ENCODE peak calls at places on chromosome 11, in eight cellular contexts. T is fibroblast of mammary gland, V is transverse colon, O is heart left ventricle, L is stomach, I is Karpas-422, M is H1, Q is neural progenitor cell. A is an unnamed sample.

GRCh38 chr11:34346551-34346950 is 11.3 kb downstream of the ABTB2 start:
- DNase-seq in T (peak), V (no peak), O (peak), L (no peak), I (no peak), M (no peak), Q (no peak), A (no peak)

GRCh38 chr11:26842458-26842841 is 120.6 kb upstream of the SLC5A12 start:
- DNase-seq in T (peak), V (no peak), O (no peak), L (no peak), I (no peak), M (no peak), Q (no peak), A (no peak)

GRCh38 chr11:109236696-109237095 is 185.3 kb upstream of the C11orf87 start:
- DNase-seq in T (peak), V (no peak), O (no peak), L (no peak), I (no peak), M (no peak), Q (no peak), A (no peak)

GRCh38 chr11:131038597-131038996 is 122.3 kb upstream of the SNX19 start:
- DNase-seq in T (peak), V (no peak), O (no peak), L (no peak), I (peak), M (no peak), Q (peak), A (no peak)

GRCh38 chr11:15202626-15203025 is 87.9 kb downstream of the INSC start:
- DNase-seq in T (no peak), V (no peak), O (no peak), L (no peak), I (no peak), M (no peak), Q (no peak), A (no peak)

GRCh38 chr11:35953081-35953480 is 9.2 kb downstream of the LDLRAD3 start:
- DNase-seq in T (no peak), V (no peak), O (no peak), L (no peak), I (no peak), M (no peak), Q (no peak), A (no peak)

GRCh38 chr11:30503156-30503555 is 83.0 kb downstream of the MPPED2 start:
- DNase-seq in T (no peak), V (no peak), O (no peak), L (no peak), I (no peak), M (no peak), Q (no peak), A (no peak)

GRCh38 chr11:72395993-72396392 is 38.3 kb downstream of the CLPB start:
- DNase-seq in T (no peak), V (no peak), O (no peak), L (no peak), I (no peak), M (no peak), Q (no peak), A (no peak)

GRCh38 chr11:35148163-35148562 is 9.2 kb downstream of the CD44 start:
- DNase-seq in T (no peak), V (no peak), O (no peak), L (no peak), I (no peak), M (no peak), Q (no peak), A (no peak)

GRCh38 chr11:12287009-12287373 is 90.4 kb upstream of the PARVA start:
- DNase-seq in T (peak), V (peak), O (peak), L (peak), I (no peak), M (no peak), Q (no peak), A (no peak)

GRCh38 chr11:83073248-83073647 is 1.6 kb upstream of the RAB30 start:
- DNase-seq in T (no peak), V (no peak), O (no peak), L (no peak), I (no peak), M (no peak), Q (no peak), A (no peak)
- H3K4me3 ChIP-seq in T (peak), V (peak), O (peak), L (peak), I (peak), M (peak), Q (peak), A (peak)

GRCh38 chr11:125904678-125905077 is 370 bp downstream of the DDX25 start:
- DNase-seq in T (no peak), V (no peak), O (no peak), L (no peak), I (no peak), M (no peak), Q (no peak), A (no peak)
- H3K4me3 ChIP-seq in T (no peak), V (no peak), O (peak), L (peak), I (no peak), M (peak), Q (peak), A (peak)

GRCh38 chr11:61106296-61106695 is 4.0 kb downstream of the CD5 start:
- DNase-seq in T (no peak), V (no peak), O (no peak), L (no peak), I (no peak), M (no peak), Q (no peak), A (no peak)

GRCh38 chr11:61106906-61107470 is 4.7 kb downstream of the CD5 start:
- DNase-seq in T (no peak), V (no peak), O (no peak), L (no peak), I (no peak), M (no peak), Q (no peak), A (no peak)

GRCh38 chr11:61102667-61103491 is 590 bp downstream of the CD5 start:
- DNase-seq in T (no peak), V (no peak), O (no peak), L (no peak), I (no peak), M (no peak), Q (no peak), A (no peak)

GRCh38 chr11:61103851-61104423 is 1.6 kb downstream of the CD5 start:
- DNase-seq in T (no peak), V (no peak), O (no peak), L (no peak), I (no peak), M (no peak), Q (no peak), A (no peak)

GRCh38 chr11:61104963-61105362 is 2.7 kb downstream of the CD5 start:
- DNase-seq in T (no peak), V (no peak), O (no peak), L (no peak), I (no peak), M (no peak), Q (no peak), A (no peak)
- H3K4me3 ChIP-seq in T (no peak), V (no peak), O (no peak), L (no peak), I (no peak), M (no peak), Q (no peak), A (no peak)

GRCh38 chr11:48003926-48004325 is 23.6 kb downstream of the PTPRJ start:
- DNase-seq in T (no peak), V (no peak), O (no peak), L (no peak), I (no peak), M (no peak), Q (no peak), A (no peak)

GRCh38 chr11:48000432-48000831 is 20.1 kb downstream of the PTPRJ start:
- DNase-seq in T (no peak), V (no peak), O (no peak), L (no peak), I (no peak), M (no peak), Q (no peak), A (no peak)

GRCh38 chr11:48004456-48004855 is 24.1 kb downstream of the PTPRJ start:
- DNase-seq in T (no peak), V (no peak), O (no peak), L (no peak), I (no peak), M (no peak), Q (no peak), A (no peak)

GRCh38 chr11:48001438-48002021 is 21.2 kb downstream of the PTPRJ start:
- DNase-seq in T (peak), V (peak), O (no peak), L (peak), I (peak), M (no peak), Q (no peak), A (no peak)

DNA sequence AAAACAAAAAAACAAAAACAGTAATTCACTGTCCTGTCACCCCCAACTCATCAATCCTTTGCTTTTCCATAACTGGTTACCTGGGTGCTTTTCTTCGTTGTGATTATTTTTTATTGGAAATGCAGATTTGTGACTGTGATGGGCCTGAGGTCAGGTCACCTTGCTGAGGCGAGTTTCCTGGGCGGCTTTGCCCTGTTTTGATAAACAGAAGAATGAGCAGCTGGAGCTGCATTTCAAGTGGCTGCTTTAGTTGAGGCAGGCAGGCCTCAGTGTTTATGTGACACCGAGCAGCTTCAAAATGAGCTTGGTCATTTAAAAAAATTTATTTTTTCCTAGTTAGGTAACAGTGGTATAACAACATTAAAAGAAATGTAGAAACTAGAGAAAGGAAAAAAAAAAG is 22.2 kb downstream of the PTPRJ start:
- DNase-seq in T (no peak), V (no peak), O (no peak), L (no peak), I (no peak), M (no peak), Q (no peak), A (no peak)
- H3K4me3 ChIP-seq in T (no peak), V (no peak), O (no peak), L (no peak), I (peak), M (no peak), Q (no peak), A (no peak)

GRCh38 chr11:120324932-120325810 is at the start of gene TLCD5:
- DNase-seq in T (peak), V (peak), O (peak), L (peak), I (peak), M (peak), Q (peak), A (peak)

GRCh38 chr11:120327311-120327710 is 2.2 kb downstream of the TLCD5 start:
- DNase-seq in T (no peak), V (no peak), O (no peak), L (no peak), I (no peak), M (no peak), Q (no peak), A (no peak)

GRCh38 chr11:120326228-120326627 is 1.1 kb downstream of the TLCD5 start:
- DNase-seq in T (peak), V (no peak), O (no peak), L (no peak), I (no peak), M (no peak), Q (no peak), A (no peak)

GRCh38 chr11:120329556-120329955 is 4.5 kb downstream of the TLCD5 start:
- DNase-seq in T (no peak), V (no peak), O (no peak), L (no peak), I (no peak), M (no peak), Q (no peak), A (no peak)

DNA sequence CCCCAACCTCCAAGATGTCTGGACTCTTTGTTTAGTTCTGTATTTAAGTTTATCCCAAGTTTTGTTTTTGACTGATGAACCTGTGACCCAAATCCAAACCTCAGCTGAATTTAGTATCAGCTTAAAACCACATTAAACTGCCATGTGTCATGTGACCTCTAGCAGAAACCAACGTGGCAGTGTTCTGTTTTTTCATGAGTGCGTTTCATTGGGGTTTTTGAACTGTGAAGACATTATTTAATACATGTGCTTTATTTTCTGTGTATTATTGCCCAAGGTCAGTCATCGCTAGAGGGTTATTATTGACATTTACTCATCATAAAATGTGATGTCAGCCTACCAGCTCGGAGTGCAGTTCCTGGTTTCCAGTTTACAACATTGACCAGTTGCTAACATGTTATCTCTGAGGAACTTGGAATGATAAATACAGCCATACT is 1.8 kb downstream of the TLCD5 start:
- DNase-seq in T (peak), V (no peak), O (no peak), L (no peak), I (no peak), M (no peak), Q (no peak), A (no peak)
- H3K4me3 ChIP-seq in T (peak), V (no peak), O (peak), L (no peak), I (no peak), M (no peak), Q (no peak), A (no peak)

DNA sequence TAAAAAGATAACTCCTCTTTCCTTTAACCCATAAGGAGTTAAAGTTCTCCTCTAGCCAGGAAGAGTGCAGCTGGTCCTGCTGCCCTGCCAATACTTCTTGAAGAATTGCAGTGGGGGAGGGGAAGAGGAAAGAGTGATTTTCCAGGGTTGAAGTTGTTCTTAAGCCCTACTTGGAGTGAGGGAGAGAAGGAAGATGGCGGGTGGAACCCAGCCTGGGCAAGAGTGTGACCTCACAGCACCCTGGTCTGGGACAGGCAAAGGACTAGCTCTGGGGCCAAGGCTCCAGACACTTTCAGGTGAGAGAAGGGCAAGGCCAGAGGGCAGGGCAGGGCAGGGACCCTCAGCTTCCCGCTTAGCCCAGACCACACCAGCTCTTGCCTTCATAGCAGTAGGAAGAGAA is 6.6 kb downstream of the TNKS1BP1 start:
- DNase-seq in T (peak), V (no peak), O (no peak), L (peak), I (no peak), M (no peak), Q (no peak), A (no peak)
- H3K4me3 ChIP-seq in T (no peak), V (no peak), O (peak), L (peak), I (no peak), M (no peak), Q (no peak), A (no peak)

A was measured in neuronal stem cell.